ENCODE peak calls at places on chromosomes 3 and 15, in five cellular contexts. One of them, this sample, is unnamed.

GRCh38 chr3:152780553-152780952 is 54.4 kb upstream of the P2RY1 start:
- DNase-seq in HCT116: no peak
- DNase-seq in GM12878: no peak
- DNase-seq in K562: no peak
- DNase-seq in HepG2: no peak
- DNase-seq in this sample: no peak

GRCh38 chr3:37940242-37940908 is 50.2 kb upstream of the VILL start:
- DNase-seq in HepG2: no peak
- DNase-seq in HCT116: no peak
- DNase-seq in K562: no peak
- DNase-seq in GM12878: no peak
- DNase-seq in this sample: no peak

GRCh38 chr3:87261925-87262324 is 14.5 kb downstream of the POU1F1 start:
- DNase-seq in HCT116: no peak
- DNase-seq in HepG2: no peak
- DNase-seq in K562: no peak
- DNase-seq in GM12878: no peak
- DNase-seq in this sample: no peak

GRCh38 chr3:159210336-159210735 is 408.5 kb downstream of the MFSD1 start:
- DNase-seq in HepG2: no peak
- DNase-seq in K562: no peak
- DNase-seq in HCT116: no peak
- DNase-seq in GM12878: no peak
- DNase-seq in this sample: no peak

GRCh38 chr3:115830764-115831395 is 207.6 kb downstream of the GAP43 start:
- DNase-seq in HepG2: no peak
- DNase-seq in GM12878: no peak
- DNase-seq in K562: no peak
- DNase-seq in HCT116: no peak
- DNase-seq in this sample: no peak

GRCh38 chr3:43153189-43154083 is 47.6 kb upstream of the POMGNT2 start:
- DNase-seq in K562: no peak
- DNase-seq in GM12878: no peak
- DNase-seq in HepG2: no peak
- DNase-seq in HCT116: no peak
- DNase-seq in this sample: no peak

GRCh38 chr3:146125946-146126345 is 35.0 kb downstream of the PLOD2 start:
- DNase-seq in HepG2: peak
- DNase-seq in GM12878: no peak
- DNase-seq in K562: no peak
- DNase-seq in HCT116: no peak
- DNase-seq in this sample: no peak

GRCh38 chr3:87145553-87145952 is 81.6 kb upstream of the CHMP2B start:
- DNase-seq in GM12878: no peak
- DNase-seq in HepG2: peak
- DNase-seq in HCT116: peak
- DNase-seq in K562: no peak
- DNase-seq in this sample: peak

GRCh38 chr3:172279191-172279640 is 169.0 kb downstream of the GHSR start:
- DNase-seq in HCT116: no peak
- DNase-seq in K562: no peak
- DNase-seq in HepG2: no peak
- DNase-seq in GM12878: no peak
- DNase-seq in this sample: no peak

GRCh38 chr3:115146032-115146417 is 1.1 kb downstream of the ZBTB20 start:
- DNase-seq in GM12878: no peak
- DNase-seq in K562: no peak
- DNase-seq in HepG2: peak
- DNase-seq in HCT116: peak
- DNase-seq in this sample: peak

GRCh38 chr3:25045291-25045690 is 382.8 kb upstream of the RARB start:
- DNase-seq in GM12878: no peak
- DNase-seq in HepG2: no peak
- DNase-seq in HCT116: no peak
- DNase-seq in K562: no peak
- DNase-seq in this sample: no peak

GRCh38 chr3:42804831-42805821 is 836 bp upstream of the HIGD1A start:
- DNase-seq in HepG2: peak
- DNase-seq in HCT116: no peak
- DNase-seq in GM12878: no peak
- DNase-seq in K562: peak
- DNase-seq in this sample: peak

GRCh38 chr3:127851899-127852298 is 29.6 kb upstream of the MGLL start:
- DNase-seq in K562: no peak
- DNase-seq in HCT116: no peak
- DNase-seq in GM12878: no peak
- DNase-seq in HepG2: no peak
- DNase-seq in this sample: no peak

GRCh38 chr3:172066880-172067778 is 27.8 kb downstream of the FNDC3B start:
- DNase-seq in HCT116: no peak
- DNase-seq in GM12878: no peak
- DNase-seq in HepG2: no peak
- DNase-seq in K562: no peak
- DNase-seq in this sample: no peak

GRCh38 chr3:134404366-134404885 is 30.2 kb upstream of the AMOTL2 start:
- DNase-seq in GM12878: no peak
- DNase-seq in K562: no peak
- DNase-seq in HCT116: no peak
- DNase-seq in HepG2: no peak
- DNase-seq in this sample: no peak

GRCh38 chr15:25775317-25775912 is 87.7 kb downstream of the ATP10A start:
- DNase-seq in HepG2: peak
- DNase-seq in GM12878: peak
- DNase-seq in K562: no peak
- DNase-seq in HCT116: no peak
- DNase-seq in this sample: no peak

GRCh38 chr15:71154607-71155200 is 39.4 kb downstream of the THSD4 start:
- DNase-seq in HepG2: no peak
- DNase-seq in K562: no peak
- DNase-seq in HCT116: no peak
- DNase-seq in GM12878: no peak
- DNase-seq in this sample: no peak

GRCh38 chr3:33789183-33789954 is 9.1 kb upstream of the PDCD6IP start:
- DNase-seq in GM12878: no peak
- DNase-seq in HCT116: no peak
- DNase-seq in HepG2: no peak
- DNase-seq in K562: no peak
- DNase-seq in this sample: no peak

GRCh38 chr3:123564056-123564455 is 20.8 kb downstream of the HACD2 start:
- DNase-seq in HCT116: no peak
- DNase-seq in K562: no peak
- DNase-seq in GM12878: no peak
- DNase-seq in HepG2: no peak
- DNase-seq in this sample: no peak

GRCh38 chr15:57651445-57651844 is 55.1 kb upstream of the POLR2M start:
- DNase-seq in HepG2: no peak
- DNase-seq in HCT116: no peak
- DNase-seq in GM12878: no peak
- DNase-seq in K562: no peak
- DNase-seq in this sample: no peak

GRCh38 chr3:63870606-63871005 is 6.9 kb downstream of the ATXN7 start:
- DNase-seq in GM12878: no peak
- DNase-seq in HepG2: no peak
- DNase-seq in HCT116: no peak
- DNase-seq in K562: no peak
- DNase-seq in this sample: no peak

GRCh38 chr3:64084640-64085039 is 61.3 kb upstream of the PSMD6 start:
- DNase-seq in HepG2: peak
- DNase-seq in HCT116: peak
- DNase-seq in K562: no peak
- DNase-seq in GM12878: no peak
- DNase-seq in this sample: no peak

GRCh38 chr3:15769256-15769915 is 28.4 kb downstream of the ANKRD28 start:
- DNase-seq in GM12878: no peak
- DNase-seq in HCT116: no peak
- DNase-seq in HepG2: no peak
- DNase-seq in K562: no peak
- DNase-seq in this sample: no peak

GRCh38 chr3:67228136-67228535 is 230.0 kb downstream of the KBTBD8 start:
- DNase-seq in HCT116: no peak
- DNase-seq in GM12878: no peak
- DNase-seq in K562: no peak
- DNase-seq in HepG2: no peak
- DNase-seq in this sample: no peak

GRCh38 chr15:54960266-54960665 is 236.5 kb downstream of the RSL24D1 start:
- DNase-seq in K562: no peak
- DNase-seq in HepG2: no peak
- DNase-seq in GM12878: no peak
- DNase-seq in HCT116: no peak
- DNase-seq in this sample: no peak
- TF ChIP-seq ZBTB33 in K562: no peak
- TF ChIP-seq ZBTB33 in HepG2: no peak
- TF ChIP-seq ZBTB33 in GM12878: no peak
- TF ChIP-seq ZBTB33 in HCT116: no peak
- TF ChIP-seq ZBTB33 in this sample: no peak

GRCh38 chr3:143875566-143875965 is 27.3 kb upstream of the SLC9A9 start:
- DNase-seq in HCT116: no peak
- DNase-seq in K562: no peak
- DNase-seq in GM12878: no peak
- DNase-seq in HepG2: no peak
- DNase-seq in this sample: no peak

GRCh38 chr3:143883151-143883550 is 34.9 kb upstream of the SLC9A9 start:
- DNase-seq in HepG2: no peak
- DNase-seq in K562: no peak
- DNase-seq in HCT116: no peak
- DNase-seq in GM12878: no peak
- DNase-seq in this sample: no peak

GRCh38 chr3:143885803-143886427 is 37.6 kb upstream of the SLC9A9 start:
- DNase-seq in HepG2: peak
- DNase-seq in HCT116: peak
- DNase-seq in K562: peak
- DNase-seq in GM12878: peak
- DNase-seq in this sample: peak

DNA sequence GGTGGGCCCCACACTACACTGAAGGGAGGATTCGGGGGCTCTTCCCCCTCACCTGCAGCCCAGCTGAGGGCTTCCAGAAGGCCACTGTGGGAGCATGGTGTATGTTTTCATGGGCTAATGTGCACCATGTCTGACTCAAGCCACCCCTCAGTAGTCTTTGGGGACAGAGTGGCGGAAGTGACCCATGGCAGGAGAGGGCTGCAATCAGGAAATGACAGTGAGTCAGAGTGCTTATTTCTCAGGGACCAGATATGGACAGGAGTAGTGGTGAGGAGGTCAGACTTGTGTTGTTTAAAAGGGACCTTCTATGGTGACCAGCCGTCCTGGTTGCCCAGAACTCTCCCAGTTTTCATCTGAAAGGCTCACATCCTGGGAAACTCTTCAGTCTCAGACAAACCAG is 32.8 kb upstream of the SLC9A9 start:
- DNase-seq in HepG2: no peak
- DNase-seq in GM12878: no peak
- DNase-seq in K562: no peak
- DNase-seq in HCT116: no peak
- DNase-seq in this sample: no peak
- TF ChIP-seq ZBTB33 in HepG2: no peak
- TF ChIP-seq ZBTB33 in GM12878: no peak
- TF ChIP-seq ZBTB33 in K562: no peak
- TF ChIP-seq ZBTB33 in HCT116: no peak
- TF ChIP-seq ZBTB33 in this sample: no peak

GRCh38 chr15:39279331-39279730 is 301.5 kb upstream of the THBS1 start:
- DNase-seq in HCT116: no peak
- DNase-seq in K562: no peak
- DNase-seq in GM12878: no peak
- DNase-seq in HepG2: no peak
- DNase-seq in this sample: no peak

GRCh38 chr15:39285066-39285465 is 295.8 kb upstream of the THBS1 start:
- DNase-seq in HCT116: no peak
- DNase-seq in HepG2: no peak
- DNase-seq in GM12878: no peak
- DNase-seq in K562: no peak
- DNase-seq in this sample: no peak

GRCh38 chr15:39283531-39283930 is 297.3 kb upstream of the THBS1 start:
- DNase-seq in HCT116: no peak
- DNase-seq in HepG2: no peak
- DNase-seq in K562: no peak
- DNase-seq in GM12878: no peak
- DNase-seq in this sample: no peak

GRCh38 chr15:39282663-39283208 is 298.1 kb upstream of the THBS1 start:
- DNase-seq in GM12878: no peak
- DNase-seq in HCT116: no peak
- DNase-seq in K562: no peak
- DNase-seq in HepG2: no peak
- DNase-seq in this sample: no peak

DNA sequence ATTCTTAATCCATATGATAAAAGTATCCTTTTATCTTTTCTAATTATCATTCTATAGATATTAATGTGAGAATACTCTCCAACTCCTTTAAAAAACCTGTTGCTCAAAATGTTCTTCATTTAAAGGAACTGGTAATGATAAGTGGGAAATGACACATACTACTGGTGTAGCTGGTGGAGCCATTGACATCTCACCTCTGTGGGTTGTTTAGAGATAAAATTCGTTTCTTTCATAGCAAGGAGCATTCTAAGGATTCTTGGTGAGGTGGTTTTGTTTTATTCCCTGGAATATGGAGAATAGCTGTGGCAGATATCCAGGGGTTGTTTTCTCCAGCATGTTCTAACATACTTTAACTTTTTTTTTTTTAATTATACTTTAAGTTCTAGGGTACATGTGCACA is 299.8 kb upstream of the THBS1 start:
- DNase-seq in GM12878: no peak
- DNase-seq in K562: no peak
- DNase-seq in HepG2: no peak
- DNase-seq in HCT116: no peak
- DNase-seq in this sample: no peak
- TF ChIP-seq ZBTB33 in GM12878: no peak
- TF ChIP-seq ZBTB33 in K562: no peak
- TF ChIP-seq ZBTB33 in HepG2: no peak
- TF ChIP-seq ZBTB33 in HCT116: no peak
- TF ChIP-seq ZBTB33 in this sample: no peak

DNA sequence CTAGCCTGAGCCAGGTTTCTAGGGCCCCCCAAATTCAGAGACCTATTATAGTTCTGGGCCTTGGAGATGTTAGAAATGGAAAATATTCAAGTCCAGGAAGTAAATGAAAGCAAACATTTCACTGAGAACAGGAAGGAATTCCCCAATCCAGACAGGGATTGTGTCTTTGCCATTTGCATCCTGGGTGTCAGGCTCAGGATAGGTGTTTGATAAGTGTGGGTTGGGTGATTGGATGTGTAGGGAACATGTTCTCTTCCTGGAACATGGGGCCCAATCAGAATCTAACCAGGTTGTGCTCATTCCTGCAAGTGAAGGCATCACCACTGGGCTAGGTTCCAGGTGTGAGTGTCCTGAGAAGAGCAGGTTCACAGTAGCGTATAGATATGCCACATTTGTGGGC is 14.6 kb upstream of the LRRC2 start:
- DNase-seq in HCT116: no peak
- DNase-seq in HepG2: no peak
- DNase-seq in K562: no peak
- DNase-seq in GM12878: no peak
- DNase-seq in this sample: no peak
- TF ChIP-seq ZBTB33 in HCT116: no peak
- TF ChIP-seq ZBTB33 in HepG2: no peak
- TF ChIP-seq ZBTB33 in K562: no peak
- TF ChIP-seq ZBTB33 in GM12878: no peak
- TF ChIP-seq ZBTB33 in this sample: no peak

GRCh38 chr3:167406876-167407492 is 26.9 kb upstream of the ZBBX start:
- DNase-seq in GM12878: no peak
- DNase-seq in K562: no peak
- DNase-seq in HepG2: peak
- DNase-seq in HCT116: peak
- DNase-seq in this sample: peak
- TF ChIP-seq ZBTB33 in GM12878: no peak
- TF ChIP-seq ZBTB33 in K562: no peak
- TF ChIP-seq ZBTB33 in HepG2: no peak
- TF ChIP-seq ZBTB33 in HCT116: no peak
- TF ChIP-seq ZBTB33 in this sample: no peak

This sample was measured in SK-N-SH.